ENCODE peak calls at places on chromosomes 1 and 21, in ten cellular contexts. C, S, G, K, Q, H, M, U, R and N are unnamed samples.

GRCh38 chr1:115190766-115191165 is 101.5 kb upstream of the TSPAN2 start:
- DNase-seq in C (no peak), S (no peak), G (no peak), K (no peak), Q (no peak), H (no peak), M (no peak), U (no peak), R (no peak), N (no peak)

GRCh38 chr1:204127597-204128242 is 24.1 kb downstream of the ETNK2 start:
- DNase-seq in C (peak), S (peak), G (peak), K (no peak), Q (peak), H (peak), M (no peak), U (no peak), R (peak), N (peak)

GRCh38 chr1:187931781-187932180 is 1103.0 kb downstream of the PLA2G4A start:
- DNase-seq in C (no peak), S (no peak), G (no peak), K (no peak), Q (no peak), H (no peak), M (no peak), U (no peak), R (no peak), N (no peak)

GRCh38 chr1:204714861-204715511 is 29.4 kb upstream of the LRRN2 start:
- DNase-seq in C (no peak), S (no peak), G (no peak), K (peak), Q (no peak), H (no peak), M (peak), U (no peak), R (no peak), N (no peak)

GRCh38 chr1:175628548-175629317 is 114.7 kb downstream of the TNR start:
- DNase-seq in C (no peak), S (no peak), G (peak), K (no peak), Q (no peak), H (no peak), M (no peak), U (no peak), R (peak), N (no peak)

GRCh38 chr1:113147826-113148225 is 74.8 kb downstream of the LRIG2 start:
- DNase-seq in C (no peak), S (no peak), G (no peak), K (no peak), Q (no peak), H (no peak), M (no peak), U (no peak), R (no peak), N (no peak)

GRCh38 chr1:187877220-187877619 is 1048.5 kb downstream of the PLA2G4A start:
- DNase-seq in C (no peak), S (no peak), G (no peak), K (no peak), Q (no peak), H (no peak), M (no peak), U (no peak), R (no peak), N (no peak)

GRCh38 chr1:201709564-201710295 is 119.2 kb upstream of the IPO9 start:
- DNase-seq in C (peak), S (peak), G (peak), K (peak), Q (peak), H (peak), M (no peak), U (peak), R (peak), N (peak)

GRCh38 chr1:224719716-224720115 is 103.6 kb downstream of the CNIH3 start:
- DNase-seq in C (no peak), S (no peak), G (no peak), K (no peak), Q (no peak), H (no peak), M (no peak), U (no peak), R (no peak), N (no peak)

GRCh38 chr1:223748405-223748772 is 36.0 kb downstream of the CAPN2 start:
- DNase-seq in C (no peak), S (peak), G (no peak), K (peak), Q (no peak), H (no peak), M (no peak), U (no peak), R (peak), N (peak)

GRCh38 chr1:156795787-156796186 is 20.9 kb downstream of the SH2D2A start:
- DNase-seq in C (no peak), S (no peak), G (no peak), K (no peak), Q (no peak), H (no peak), M (no peak), U (no peak), R (peak), N (no peak)

GRCh38 chr1:42334240-42335049 is 590 bp downstream of the FOXJ3 start:
- DNase-seq in C (peak), S (no peak), G (peak), K (peak), Q (peak), H (peak), M (no peak), U (peak), R (peak), N (peak)

GRCh38 chr1:114466334-114467014 is 44.5 kb downstream of the TRIM33 start:
- DNase-seq in C (no peak), S (no peak), G (no peak), K (no peak), Q (no peak), H (no peak), M (no peak), U (no peak), R (no peak), N (no peak)

GRCh38 chr21:34775793-34776192 is 107.0 kb downstream of the CLIC6 start:
- DNase-seq in C (no peak), S (no peak), G (no peak), K (no peak), Q (no peak), H (no peak), M (no peak), U (no peak), R (no peak), N (no peak)

GRCh38 chr21:37896788-37897187 is 19.5 kb downstream of the KCNJ6 start:
- DNase-seq in C (no peak), S (no peak), G (no peak), K (no peak), Q (no peak), H (no peak), M (no peak), U (no peak), R (no peak), N (no peak)

GRCh38 chr21:25115021-25115420 is 492.3 kb downstream of the MRPL39 start:
- DNase-seq in C (no peak), S (no peak), G (no peak), K (no peak), Q (no peak), H (no peak), M (peak), U (no peak), R (no peak), N (no peak)

GRCh38 chr1:19342077-19342775 is 30.1 kb downstream of the SLC66A1 start:
- DNase-seq in C (no peak), S (no peak), G (peak), K (no peak), Q (no peak), H (no peak), M (no peak), U (no peak), R (no peak), N (no peak)

GRCh38 chr1:7560128-7560527 is 211.0 kb upstream of the VAMP3 start:
- DNase-seq in C (no peak), S (peak), G (no peak), K (no peak), Q (no peak), H (no peak), M (no peak), U (no peak), R (no peak), N (no peak)

GRCh38 chr1:74858136-74858535 is 125.2 kb downstream of the TYW3 start:
- DNase-seq in C (no peak), S (no peak), G (no peak), K (no peak), Q (no peak), H (no peak), M (peak), U (no peak), R (no peak), N (no peak)

GRCh38 chr21:26800001-26800400 is 45.2 kb downstream of the ADAMTS1 start:
- DNase-seq in C (no peak), S (peak), G (no peak), K (no peak), Q (peak), H (no peak), M (no peak), U (no peak), R (no peak), N (no peak)

GRCh38 chr1:154478639-154479038 is 23.4 kb upstream of the TDRD10 start:
- DNase-seq in C (no peak), S (no peak), G (no peak), K (no peak), Q (no peak), H (no peak), M (no peak), U (no peak), R (no peak), N (no peak)

GRCh38 chr1:40985875-40986274 is 6.4 kb downstream of the CTPS1 start:
- DNase-seq in C (no peak), S (no peak), G (no peak), K (no peak), Q (no peak), H (no peak), M (no peak), U (no peak), R (no peak), N (no peak)

GRCh38 chr1:11845641-11846335 is 1.8 kb downstream of the NPPA start:
- DNase-seq in C (no peak), S (no peak), G (no peak), K (no peak), Q (no peak), H (no peak), M (no peak), U (no peak), R (no peak), N (peak)

GRCh38 chr21:37582613-37583012 is 216.0 kb downstream of the DYRK1A start:
- DNase-seq in C (no peak), S (no peak), G (peak), K (no peak), Q (peak), H (no peak), M (no peak), U (no peak), R (peak), N (peak)

GRCh38 chr1:59025201-59025600 is 241.4 kb upstream of the JUN start:
- DNase-seq in C (no peak), S (no peak), G (no peak), K (no peak), Q (no peak), H (no peak), M (no peak), U (no peak), R (no peak), N (no peak)

GRCh38 chr1:225155555-225155954 is 226.1 kb downstream of the DNAH14 start:
- DNase-seq in C (no peak), S (no peak), G (no peak), K (no peak), Q (no peak), H (no peak), M (no peak), U (no peak), R (no peak), N (no peak)

GRCh38 chr1:234322097-234322496 is 51.2 kb upstream of the COA6 start:
- DNase-seq in C (no peak), S (no peak), G (no peak), K (no peak), Q (no peak), H (no peak), M (no peak), U (no peak), R (no peak), N (no peak)
- TF ChIP-seq POLR2A in C (no peak), S (no peak), G (no peak), K (no peak), Q (no peak), H (no peak), M (no peak), U (no peak), R (no peak), N (no peak)

GRCh38 chr1:51790385-51790784 is 88.1 kb downstream of the NRDC start:
- DNase-seq in C (no peak), S (no peak), G (no peak), K (no peak), Q (no peak), H (no peak), M (no peak), U (no peak), R (no peak), N (no peak)

GRCh38 chr1:51788938-51789337 is 89.6 kb downstream of the NRDC start:
- DNase-seq in C (no peak), S (no peak), G (no peak), K (no peak), Q (no peak), H (no peak), M (no peak), U (no peak), R (no peak), N (no peak)

GRCh38 chr1:51792864-51793263 is 85.7 kb downstream of the NRDC start:
- DNase-seq in C (no peak), S (no peak), G (no peak), K (no peak), Q (no peak), H (peak), M (no peak), U (no peak), R (no peak), N (no peak)

GRCh38 chr1:51791888-51792287 is 86.6 kb downstream of the NRDC start:
- DNase-seq in C (no peak), S (no peak), G (no peak), K (no peak), Q (no peak), H (no peak), M (no peak), U (no peak), R (no peak), N (no peak)

GRCh38 chr1:51789342-51789741 is 89.2 kb downstream of the NRDC start:
- DNase-seq in C (no peak), S (no peak), G (no peak), K (no peak), Q (no peak), H (no peak), M (no peak), U (no peak), R (no peak), N (no peak)
- TF ChIP-seq POLR2A in C (no peak), S (no peak), G (no peak), K (no peak), Q (no peak), H (no peak), M (no peak), U (no peak), R (no peak), N (no peak)

GRCh38 chr21:42833859-42834729 is 45.2 kb downstream of the WDR4 start:
- DNase-seq in C (peak), S (no peak), G (no peak), K (no peak), Q (peak), H (no peak), M (no peak), U (no peak), R (no peak), N (no peak)

GRCh38 chr21:42834730-42835191 is 44.6 kb downstream of the WDR4 start:
- DNase-seq in C (peak), S (no peak), G (no peak), K (no peak), Q (no peak), H (no peak), M (no peak), U (no peak), R (no peak), N (no peak)

GRCh38 chr21:42835611-42836401 is 43.5 kb downstream of the WDR4 start:
- DNase-seq in C (peak), S (no peak), G (no peak), K (no peak), Q (no peak), H (no peak), M (no peak), U (no peak), R (no peak), N (no peak)

GRCh38 chr21:42835211-42835610 is 44.1 kb downstream of the WDR4 start:
- DNase-seq in C (peak), S (no peak), G (no peak), K (no peak), Q (no peak), H (no peak), M (no peak), U (no peak), R (no peak), N (no peak)

GRCh38 chr21:42833439-42833815 is 45.9 kb downstream of the WDR4 start:
- DNase-seq in C (peak), S (no peak), G (no peak), K (no peak), Q (no peak), H (no peak), M (peak), U (no peak), R (no peak), N (peak)
- TF ChIP-seq POLR2A in C (no peak), S (no peak), G (no peak), K (no peak), Q (no peak), H (no peak), M (no peak), U (no peak), R (no peak), N (no peak)

DNA sequence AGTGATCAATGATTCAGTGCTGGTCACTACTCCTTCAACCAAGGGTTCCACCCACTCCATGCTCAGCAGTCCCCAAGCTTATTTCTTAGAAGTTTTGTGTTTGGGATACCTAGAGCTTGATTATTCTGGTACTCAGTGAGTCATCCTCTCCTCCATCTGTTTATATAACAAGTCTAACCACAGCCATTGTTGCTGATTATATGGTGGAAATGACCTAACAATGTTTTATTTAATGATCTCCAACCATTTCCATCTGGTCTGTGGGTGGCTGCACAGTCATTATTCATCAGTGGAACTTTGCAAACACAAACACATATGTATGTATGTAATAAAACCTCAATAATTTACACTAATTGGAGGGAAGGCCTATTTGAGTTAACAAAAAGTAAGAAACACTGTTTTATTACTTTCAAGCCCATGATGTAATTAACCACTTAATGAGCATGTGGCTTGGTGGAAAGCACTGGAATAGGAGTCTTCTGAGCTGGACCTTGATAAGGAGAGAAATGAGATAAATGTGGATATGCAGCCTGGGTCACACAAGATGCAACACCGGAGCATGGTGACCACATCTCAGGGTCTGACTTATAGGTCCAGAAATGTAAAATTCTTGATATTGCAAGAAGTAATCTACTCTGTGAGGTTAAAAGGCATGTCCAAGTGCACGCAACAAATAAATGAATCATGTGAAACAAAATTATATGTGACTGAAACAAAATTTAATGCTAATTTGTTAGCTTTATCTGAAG is 99.0 kb upstream of the WLS start:
- DNase-seq in C (no peak), S (no peak), G (no peak), K (no peak), Q (no peak), H (no peak), M (no peak), U (no peak), R (no peak), N (no peak)
- TF ChIP-seq POLR2A in C (no peak), S (no peak), G (no peak), K (no peak), Q (no peak), H (no peak), M (no peak), U (no peak), R (no peak), N (no peak)

GRCh38 chr1:109786531-109787021 is 22.9 kb upstream of the EPS8L3 start:
- DNase-seq in C (peak), S (peak), G (no peak), K (no peak), Q (peak), H (no peak), M (no peak), U (no peak), R (peak), N (no peak)
- TF ChIP-seq POLR2A in C (no peak), S (no peak), G (no peak), K (no peak), Q (no peak), H (no peak), M (no peak), U (no peak), R (no peak), N (no peak)

DNA sequence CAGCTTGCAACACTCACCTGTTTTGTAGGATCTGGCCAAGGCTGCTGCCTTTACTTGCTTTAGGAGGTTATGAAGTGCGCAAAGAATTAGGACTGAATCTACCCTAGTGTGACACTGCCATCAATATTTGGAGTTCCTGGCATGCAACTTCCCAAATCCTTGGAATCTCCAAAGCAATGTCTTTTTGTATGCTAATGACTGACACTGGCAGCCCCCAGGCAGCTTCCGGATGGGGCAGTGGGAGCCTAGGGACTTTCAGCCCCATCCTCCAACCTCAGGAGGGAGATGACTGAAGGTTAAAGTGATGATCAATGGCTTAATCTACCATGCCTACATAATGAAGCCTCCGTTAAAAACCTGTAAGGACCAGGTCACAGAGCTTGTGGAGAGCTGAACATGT is 5.5 kb downstream of the RCC2 start:
- DNase-seq in C (no peak), S (no peak), G (no peak), K (no peak), Q (no peak), H (no peak), M (no peak), U (no peak), R (no peak), N (no peak)
- TF ChIP-seq POLR2A in C (no peak), S (no peak), G (no peak), K (no peak), Q (no peak), H (no peak), M (no peak), U (no peak), R (no peak), N (no peak)

DNA sequence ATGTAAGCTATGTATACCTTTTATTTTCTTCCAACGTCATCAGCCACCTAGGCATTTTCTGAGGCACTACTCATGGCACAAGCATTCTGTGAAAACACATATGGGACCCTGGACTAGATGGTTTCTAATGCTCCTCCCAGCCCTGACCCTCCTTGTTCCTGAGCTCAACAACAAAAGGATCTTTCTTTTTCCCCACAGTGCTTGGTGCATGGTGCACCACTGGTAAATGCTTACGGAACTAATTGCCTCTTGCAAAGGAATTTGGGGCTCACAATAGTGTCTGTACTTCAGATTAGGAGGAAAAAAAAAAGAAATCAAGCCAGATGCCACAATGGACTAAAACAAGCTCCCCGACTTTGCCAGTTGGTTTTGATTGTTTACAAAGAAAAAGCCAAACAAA is 390.5 kb downstream of the PLPP3 start:
- DNase-seq in C (no peak), S (no peak), G (no peak), K (no peak), Q (no peak), H (no peak), M (no peak), U (no peak), R (no peak), N (no peak)
- TF ChIP-seq POLR2A in C (no peak), S (no peak), G (no peak), K (no peak), Q (no peak), H (no peak), M (no peak), U (no peak), R (no peak), N (no peak)

GRCh38 chr21:17506936-17507335 is 5.9 kb upstream of the CXADR start:
- DNase-seq in C (peak), S (no peak), G (no peak), K (no peak), Q (no peak), H (no peak), M (no peak), U (no peak), R (no peak), N (no peak)

GRCh38 chr21:17514124-17514481 is 1.3 kb downstream of the CXADR start:
- DNase-seq in C (no peak), S (no peak), G (no peak), K (no peak), Q (no peak), H (no peak), M (no peak), U (no peak), R (no peak), N (no peak)

GRCh38 chr21:17513214-17514123 is 626 bp downstream of the CXADR start:
- DNase-seq in C (peak), S (peak), G (no peak), K (peak), Q (peak), H (no peak), M (no peak), U (peak), R (peak), N (peak)

GRCh38 chr21:17512245-17513213 is at the start of gene CXADR:
- DNase-seq in C (peak), S (peak), G (no peak), K (peak), Q (peak), H (peak), M (no peak), U (peak), R (peak), N (peak)
- TF ChIP-seq POLR2A in C (peak), S (no peak), G (no peak), K (no peak), Q (no peak), H (no peak), M (peak), U (no peak), R (peak), N (no peak)